ENCODE peak calls at places on chromosomes 5 and 9, in nine cellular contexts. T is HL-60; A is CD4-positive, alpha-beta T cell; K is AG08396; R is fibroblast of the conjunctiva; Y is ovary; U is iris pigment epithelial cell; I is NCI-H1105 treated with DMSO at 0.1 percent for 48 hours; L is activated CD8-positive, alpha-beta T cell treated with anti-CD3 and anti-CD28 coated beads for 36 hours. H is an unnamed sample.

GRCh38 chr5:107365355-107366109 is 305.2 kb downstream of the EFNA5 start:
- DNase-seq in T (peak; percentile 1), A (no peak), K (no peak), R (no peak), Y (no peak), U (peak; percentile 90), I (no peak), L (no peak), H (peak; percentile 68)

GRCh38 chr5:132086277-132086794 is 12.7 kb downstream of the CSF2 start:
- DNase-seq in T (no peak), A (no peak), K (peak; percentile 75), R (peak; percentile 78), Y (no peak), U (peak; percentile 91), I (no peak), L (no peak), H (peak; percentile 88)

GRCh38 chr5:172778223-172778814 is 7.3 kb upstream of the DUSP1 start:
- DNase-seq in T (no peak), A (no peak), K (peak; percentile 78), R (peak; percentile 70), Y (no peak), U (peak; percentile 92), I (no peak), L (peak; percentile 36), H (peak; percentile 92)

GRCh38 chr9:73525350-73525749 is 373.7 kb downstream of the ANXA1 start:
- DNase-seq in T (no peak), A (no peak), K (no peak), R (no peak), Y (no peak), U (no peak), I (no peak), L (no peak), H (no peak)

GRCh38 chr9:119758241-119758640 is 389.0 kb upstream of the BRINP1 start:
- DNase-seq in T (no peak), A (no peak), K (no peak), R (no peak), Y (no peak), U (no peak), I (no peak), L (no peak), H (no peak)

GRCh38 chr9:138022121-138022741 is 144.6 kb downstream of the CACNA1B start:
- DNase-seq in T (no peak), A (peak; percentile 9), K (no peak), R (no peak), Y (no peak), U (peak; percentile 7), I (no peak), L (peak; percentile 29), H (no peak)

GRCh38 chr5:67209141-67209771 is 12.7 kb upstream of the CD180 start:
- DNase-seq in T (peak; percentile 44), A (peak; percentile 37), K (peak; percentile 75), R (peak; percentile 61), Y (peak; percentile 55), U (peak; percentile 69), I (peak; percentile 71), L (peak; percentile 71), H (peak; percentile 72)

GRCh38 chr5:134845335-134845851 is 375 bp upstream of the C5orf24 start:
- DNase-seq in T (no peak), A (no peak), K (no peak), R (no peak), Y (no peak), U (no peak), I (no peak), L (no peak), H (no peak)

GRCh38 chr9:89497978-89498844 is at the start of gene SEMA4D:
- DNase-seq in T (peak; percentile 90), A (peak; percentile 60), K (peak; percentile 77), R (peak; percentile 27), Y (peak; percentile 85), U (peak; percentile 24), I (peak; percentile 60), L (peak; percentile 74), H (peak; percentile 60)

GRCh38 chr5:112284561-112284960 is 134.5 kb downstream of the EPB41L4A start:
- DNase-seq in T (no peak), A (no peak), K (no peak), R (no peak), Y (no peak), U (no peak), I (no peak), L (no peak), H (no peak)

GRCh38 chr5:60710362-60710761 is 10.4 kb upstream of the DEPDC1B start:
- DNase-seq in T (no peak), A (no peak), K (no peak), R (no peak), Y (no peak), U (no peak), I (no peak), L (no peak), H (no peak)

GRCh38 chr9:133639613-133640012 is 3.5 kb downstream of the DBH start:
- DNase-seq in T (no peak), A (no peak), K (no peak), R (no peak), Y (no peak), U (no peak), I (no peak), L (no peak), H (no peak)

GRCh38 chr5:1007221-1007680 is 1.4 kb upstream of the NKD2 start:
- DNase-seq in T (no peak), A (no peak), K (no peak), R (no peak), Y (peak; percentile 9), U (no peak), I (no peak), L (no peak), H (no peak)

GRCh38 chr9:115730845-115731244 is 422.7 kb upstream of the PAPPA start:
- DNase-seq in T (no peak), A (no peak), K (no peak), R (no peak), Y (no peak), U (peak; percentile 47), I (no peak), L (no peak), H (no peak)

GRCh38 chr5:41368158-41368557 is 142.2 kb downstream of the PLCXD3 start:
- DNase-seq in T (no peak), A (no peak), K (no peak), R (no peak), Y (no peak), U (peak; percentile 11), I (no peak), L (no peak), H (no peak)

GRCh38 chr9:98833090-98833956 is 25.9 kb downstream of the GALNT12 start:
- DNase-seq in T (no peak), A (no peak), K (no peak), R (no peak), Y (no peak), U (no peak), I (no peak), L (no peak), H (no peak)

GRCh38 chr9:117354997-117355396 is 59.9 kb downstream of the ASTN2 start:
- DNase-seq in T (no peak), A (no peak), K (no peak), R (no peak), Y (no peak), U (no peak), I (no peak), L (no peak), H (no peak)

GRCh38 chr9:91603940-91604339 is 180.3 kb upstream of the NFIL3 start:
- DNase-seq in T (no peak), A (no peak), K (no peak), R (no peak), Y (no peak), U (no peak), I (no peak), L (no peak), H (no peak)

GRCh38 chr9:28007097-28007817 is 434.0 kb upstream of the C9orf72 start:
- DNase-seq in T (no peak), A (no peak), K (no peak), R (no peak), Y (no peak), U (no peak), I (no peak), L (no peak), H (no peak)

GRCh38 chr9:109556786-109557185 is 58.7 kb upstream of the PTPN3 start:
- DNase-seq in T (no peak), A (no peak), K (no peak), R (no peak), Y (no peak), U (no peak), I (no peak), L (no peak), H (no peak)

GRCh38 chr9:123982535-123982934 is 29.0 kb upstream of the LHX2 start:
- DNase-seq in T (no peak), A (no peak), K (no peak), R (no peak), Y (no peak), U (no peak), I (no peak), L (no peak), H (no peak)

GRCh38 chr9:2872307-2872940 is 28.5 kb upstream of the PUM3 start:
- DNase-seq in T (peak; percentile 13), A (no peak), K (no peak), R (peak; percentile 4), Y (no peak), U (peak; percentile 50), I (peak; percentile 24), L (no peak), H (peak; percentile 43)

GRCh38 chr5:154478224-154478565 is at the start of gene HAND1:
- DNase-seq in T (no peak), A (no peak), K (peak; percentile 67), R (no peak), Y (peak; percentile 33), U (no peak), I (peak; percentile 72), L (no peak), H (peak; percentile 48)

GRCh38 chr5:154829181-154829588 is 21.2 kb downstream of the FAXDC2 start:
- DNase-seq in T (no peak), A (no peak), K (no peak), R (no peak), Y (no peak), U (no peak), I (no peak), L (no peak), H (no peak)

GRCh38 chr9:126144215-126144614 is 182.4 kb upstream of the MVB12B start:
- DNase-seq in T (no peak), A (no peak), K (no peak), R (no peak), Y (no peak), U (no peak), I (no peak), L (no peak), H (no peak)

GRCh38 chr9:124267271-124267807 is 9.6 kb downstream of the NEK6 start:
- DNase-seq in T (peak; percentile 90), A (no peak), K (no peak), R (no peak), Y (no peak), U (peak; percentile 73), I (no peak), L (peak; percentile 32), H (peak; percentile 77)

GRCh38 chr5:96324708-96325107 is 108.3 kb downstream of the PCSK1 start:
- DNase-seq in T (no peak), A (no peak), K (no peak), R (peak; percentile 79), Y (no peak), U (peak; percentile 93), I (no peak), L (no peak), H (peak; percentile 50)

GRCh38 chr5:165502893-165503696 is 1997.7 kb downstream of the MAT2B start:
- DNase-seq in T (no peak), A (no peak), K (no peak), R (no peak), Y (no peak), U (peak; percentile 28), I (no peak), L (no peak), H (peak; percentile 25)

GRCh38 chr5:111454198-111454606 is 58.1 kb downstream of the STARD4 start:
- DNase-seq in T (no peak), A (no peak), K (no peak), R (no peak), Y (no peak), U (peak; percentile 26), I (peak; percentile 93), L (no peak), H (peak; percentile 79)

GRCh38 chr5:142327111-142327842 is 2.5 kb upstream of the SPRY4 start:
- DNase-seq in T (no peak), A (no peak), K (peak; percentile 56), R (no peak), Y (no peak), U (peak; percentile 84), I (no peak), L (no peak), H (peak; percentile 93)

GRCh38 chr5:57600321-57600720 is 117.7 kb upstream of the ACTBL2 start:
- DNase-seq in T (no peak), A (no peak), K (no peak), R (no peak), Y (no peak), U (no peak), I (no peak), L (no peak), H (no peak)